ENCODE peak calls at places on chromosomes 4 and X, in ten cellular contexts. S is caudate nucleus; Z is body of pancreas; C is astrocyte; A is uterus; Y is stomach; K is left lung; M is CD8-positive, alpha-beta T cell; E is endothelial cell of umbilical vein; I is testis. L is an unnamed sample.

GRCh38 chrX:623599-624323 is 6.8 kb upstream of the SHOX start:
- DNase-seq in S (no peak), Z (no peak), C (no peak), A (no peak), Y (no peak), K (no peak), M (no peak), E (no peak), I (no peak), L (no peak)

GRCh38 chr4:143382539-143382938 is 45.9 kb downstream of the GAB1 start:
- DNase-seq in S (no peak), Z (no peak), C (peak), A (no peak), Y (no peak), K (no peak), M (no peak), E (peak), I (no peak), L (no peak)

GRCh38 chr4:171875291-171875690 is 62.1 kb downstream of the GALNTL6 start:
- DNase-seq in S (no peak), Z (no peak), C (no peak), A (no peak), Y (no peak), K (no peak), M (no peak), E (no peak), I (no peak), L (no peak)

GRCh38 chr4:127870688-127871087 is 10.0 kb upstream of the PLK4 start:
- DNase-seq in S (no peak), Z (no peak), C (peak), A (no peak), Y (no peak), K (no peak), M (no peak), E (peak), I (no peak), L (no peak)

GRCh38 chr4:83109480-83110221 is 4.9 kb downstream of the PLAC8 start:
- DNase-seq in S (no peak), Z (peak), C (no peak), A (no peak), Y (peak), K (peak), M (peak), E (peak), I (peak), L (no peak)

GRCh38 chr4:164937576-164938270 is 39.7 kb downstream of the TRIM61 start:
- DNase-seq in S (no peak), Z (peak), C (no peak), A (no peak), Y (no peak), K (no peak), M (no peak), E (no peak), I (peak), L (no peak)

GRCh38 chr4:70297581-70297980 is 37.2 kb upstream of the CABS1 start:
- DNase-seq in S (no peak), Z (no peak), C (no peak), A (no peak), Y (no peak), K (no peak), M (no peak), E (no peak), I (no peak), L (no peak)

GRCh38 chr4:80074651-80075050 is 1.6 kb upstream of the ANTXR2 start:
- DNase-seq in S (no peak), Z (no peak), C (no peak), A (no peak), Y (no peak), K (no peak), M (no peak), E (no peak), I (no peak), L (no peak)

GRCh38 chr4:173545440-173545839 is 15.4 kb upstream of the HAND2 start:
- DNase-seq in S (no peak), Z (no peak), C (no peak), A (no peak), Y (no peak), K (no peak), M (no peak), E (no peak), I (no peak), L (no peak)

GRCh38 chr4:182918791-182919302 is 1.7 kb upstream of the DCTD start:
- DNase-seq in S (no peak), Z (no peak), C (no peak), A (no peak), Y (no peak), K (no peak), M (no peak), E (no peak), I (no peak), L (no peak)

GRCh38 chr4:79331126-79331876 is 5.4 kb upstream of the NAA11 start:
- DNase-seq in S (no peak), Z (no peak), C (no peak), A (no peak), Y (no peak), K (no peak), M (no peak), E (no peak), I (no peak), L (no peak)

GRCh38 chrX:3326721-3327120 is 19.7 kb downstream of the MXRA5 start:
- DNase-seq in S (no peak), Z (no peak), C (no peak), A (no peak), Y (no peak), K (no peak), M (no peak), E (no peak), I (no peak), L (no peak)

GRCh38 chr4:171650543-171650942 is 162.7 kb upstream of the GALNTL6 start:
- DNase-seq in S (no peak), Z (no peak), C (no peak), A (no peak), Y (no peak), K (no peak), M (no peak), E (no peak), I (no peak), L (no peak)

GRCh38 chr4:118751634-118752293 is 66.6 kb downstream of the METTL14 start:
- DNase-seq in S (no peak), Z (no peak), C (peak), A (no peak), Y (no peak), K (no peak), M (no peak), E (no peak), I (no peak), L (no peak)

GRCh38 chr4:118753096-118753495 is 67.9 kb downstream of the METTL14 start:
- DNase-seq in S (no peak), Z (no peak), C (no peak), A (no peak), Y (no peak), K (no peak), M (no peak), E (no peak), I (no peak), L (no peak)

GRCh38 chr4:118752551-118752950 is 67.4 kb downstream of the METTL14 start:
- DNase-seq in S (no peak), Z (no peak), C (peak), A (no peak), Y (no peak), K (no peak), M (no peak), E (peak), I (no peak), L (no peak)

GRCh38 chr4:118746251-118746919 is 61.2 kb downstream of the METTL14 start:
- DNase-seq in S (no peak), Z (no peak), C (no peak), A (no peak), Y (no peak), K (no peak), M (no peak), E (no peak), I (peak), L (no peak)

GRCh38 chr4:118749347-118749988 is 64.3 kb downstream of the METTL14 start:
- DNase-seq in S (no peak), Z (no peak), C (no peak), A (no peak), Y (no peak), K (no peak), M (no peak), E (no peak), I (peak), L (no peak)
- H3K27ac ChIP-seq in S (no peak), Z (no peak), C (no peak), A (peak), Y (peak), K (no peak), M (no peak), E (no peak), I (peak), L (peak)

DNA sequence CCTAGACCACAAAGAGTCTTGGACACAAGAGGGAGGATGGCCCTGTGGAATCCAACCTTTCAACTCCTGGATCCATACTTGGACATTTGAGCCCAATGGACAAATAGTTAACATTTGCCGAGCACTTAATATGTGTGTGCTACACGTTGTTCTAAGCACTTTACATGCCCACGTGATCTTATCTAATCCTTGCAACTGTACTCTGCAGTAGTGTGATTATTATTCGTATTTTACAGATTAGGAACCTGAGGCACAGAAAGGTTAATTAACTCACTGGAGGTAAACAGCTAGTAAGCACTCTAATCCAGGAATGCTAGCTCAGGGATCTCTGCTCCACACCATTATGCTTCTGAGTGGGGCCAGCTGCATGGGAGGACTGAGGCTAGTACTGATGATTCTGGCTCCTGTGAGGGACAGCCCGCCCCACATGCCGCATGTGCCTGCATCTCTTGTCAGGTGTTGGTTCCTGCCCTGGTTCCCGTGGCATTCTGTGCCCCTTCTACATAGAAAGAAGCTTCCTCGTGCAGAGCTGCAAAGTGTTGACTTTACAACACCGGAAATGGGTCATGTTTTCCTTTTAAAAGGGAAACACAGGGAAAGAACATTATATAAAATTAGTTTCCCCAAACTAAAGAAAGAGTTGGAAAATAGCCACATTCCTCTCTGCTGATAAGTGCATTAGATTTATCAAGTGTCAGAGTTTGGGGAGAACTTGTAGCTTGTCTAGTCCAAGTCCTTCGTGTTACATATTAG is 34.8 kb downstream of the PLAC1 start:
- DNase-seq in S (no peak), Z (no peak), C (peak), A (no peak), Y (no peak), K (no peak), M (no peak), E (peak), I (no peak), L (no peak)
- H3K27ac ChIP-seq in S (no peak), Z (no peak), C (peak), A (no peak), Y (no peak), K (no peak), M (no peak), E (peak), I (no peak), L (no peak)

DNA sequence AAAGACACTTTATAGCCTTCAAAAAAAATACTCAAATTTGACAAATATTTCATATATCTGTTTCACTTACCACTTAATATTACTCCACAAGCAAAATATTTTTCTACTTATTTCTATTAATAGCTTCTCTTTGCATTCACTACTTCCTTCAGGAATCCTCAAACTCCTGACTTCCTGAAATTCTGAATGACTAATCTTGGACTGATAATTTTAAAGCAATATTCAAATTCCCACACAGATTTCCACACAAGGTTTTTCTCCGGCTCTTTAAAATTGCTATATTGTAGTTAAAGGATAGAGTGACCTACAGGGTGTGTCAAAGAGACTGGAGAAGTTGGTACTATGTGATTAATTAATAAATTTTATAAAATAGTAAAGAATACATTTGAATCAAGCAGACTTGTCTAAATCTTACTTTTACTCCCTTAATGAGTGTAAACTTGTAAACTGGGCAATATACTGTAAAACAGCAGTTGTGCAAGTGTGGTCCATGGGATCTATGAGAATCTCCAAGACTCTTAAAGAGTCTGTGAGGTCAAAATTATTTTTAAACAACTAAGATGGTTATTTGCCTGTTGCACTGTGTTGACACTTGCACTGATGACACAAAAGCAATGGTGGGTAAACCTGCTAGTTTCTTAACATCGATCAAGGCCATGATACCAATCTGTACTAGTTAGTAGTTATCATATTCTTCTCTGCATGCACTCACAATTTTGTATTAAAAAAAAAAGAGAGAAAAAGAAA is 44.5 kb downstream of the ANKRD17 start:
- DNase-seq in S (no peak), Z (no peak), C (peak), A (no peak), Y (no peak), K (no peak), M (no peak), E (peak), I (no peak), L (no peak)
- H3K27ac ChIP-seq in S (no peak), Z (no peak), C (peak), A (no peak), Y (no peak), K (no peak), M (no peak), E (peak), I (no peak), L (no peak)

DNA sequence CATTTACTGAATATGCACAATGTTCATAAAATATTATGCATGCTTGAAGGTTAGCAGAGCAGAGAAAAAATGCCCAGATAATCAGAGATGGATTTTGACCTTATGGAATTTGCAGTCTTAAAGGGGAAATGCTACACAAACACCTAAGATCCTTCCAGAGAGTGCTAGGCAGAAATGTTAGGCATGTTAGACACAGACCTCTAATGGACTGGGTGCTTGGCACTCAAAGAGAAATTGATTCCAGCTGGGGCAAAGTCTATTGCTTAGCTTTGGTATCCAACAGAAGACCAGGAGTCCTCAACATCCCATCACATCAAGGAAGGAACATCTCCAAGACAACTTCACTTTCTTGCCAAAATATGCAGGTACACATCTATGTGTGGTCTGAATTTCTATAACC is 32.1 kb upstream of the PPARGC1A start:
- DNase-seq in S (no peak), Z (no peak), C (no peak), A (no peak), Y (no peak), K (no peak), M (no peak), E (no peak), I (no peak), L (no peak)
- H3K27ac ChIP-seq in S (peak), Z (no peak), C (no peak), A (no peak), Y (no peak), K (no peak), M (no peak), E (no peak), I (no peak), L (no peak)

GRCh38 chr4:155659168-155659567 is 7.5 kb upstream of the GUCY1A1 start:
- DNase-seq in S (no peak), Z (no peak), C (no peak), A (no peak), Y (no peak), K (no peak), M (no peak), E (no peak), I (no peak), L (no peak)
- H3K27ac ChIP-seq in S (no peak), Z (no peak), C (no peak), A (peak), Y (no peak), K (no peak), M (no peak), E (no peak), I (no peak), L (no peak)

GRCh38 chr4:11111370-11111769 is 317.3 kb downstream of the HS3ST1 start:
- DNase-seq in S (no peak), Z (no peak), C (no peak), A (no peak), Y (no peak), K (no peak), M (no peak), E (no peak), I (no peak), L (no peak)

GRCh38 chr4:11106190-11106589 is 322.5 kb downstream of the HS3ST1 start:
- DNase-seq in S (no peak), Z (no peak), C (peak), A (no peak), Y (no peak), K (no peak), M (no peak), E (no peak), I (no peak), L (no peak)

GRCh38 chr4:11106769-11107168 is 321.9 kb downstream of the HS3ST1 start:
- DNase-seq in S (no peak), Z (no peak), C (no peak), A (no peak), Y (no peak), K (no peak), M (no peak), E (no peak), I (no peak), L (no peak)

GRCh38 chr4:11105715-11106114 is 323.0 kb downstream of the HS3ST1 start:
- DNase-seq in S (no peak), Z (no peak), C (no peak), A (no peak), Y (no peak), K (no peak), M (no peak), E (no peak), I (no peak), L (no peak)
- H3K27ac ChIP-seq in S (no peak), Z (no peak), C (no peak), A (no peak), Y (no peak), K (no peak), M (no peak), E (no peak), I (no peak), L (no peak)

GRCh38 chrX:107565005-107565404 is 63.3 kb upstream of the PRPS1 start:
- DNase-seq in S (no peak), Z (no peak), C (peak), A (no peak), Y (no peak), K (no peak), M (no peak), E (no peak), I (no peak), L (no peak)

GRCh38 chrX:107563851-107564250 is 64.5 kb upstream of the PRPS1 start:
- DNase-seq in S (no peak), Z (no peak), C (no peak), A (no peak), Y (no peak), K (no peak), M (no peak), E (no peak), I (no peak), L (no peak)

GRCh38 chrX:107559506-107559905 is 68.8 kb upstream of the PRPS1 start:
- DNase-seq in S (no peak), Z (no peak), C (no peak), A (no peak), Y (no peak), K (no peak), M (no peak), E (no peak), I (no peak), L (no peak)

GRCh38 chrX:107562482-107562881 is 65.8 kb upstream of the PRPS1 start:
- DNase-seq in S (no peak), Z (no peak), C (peak), A (no peak), Y (no peak), K (no peak), M (no peak), E (no peak), I (no peak), L (no peak)

GRCh38 chrX:107561468-107562215 is 66.7 kb upstream of the PRPS1 start:
- DNase-seq in S (no peak), Z (no peak), C (no peak), A (no peak), Y (no peak), K (no peak), M (no peak), E (no peak), I (no peak), L (no peak)
- H3K27ac ChIP-seq in S (no peak), Z (no peak), C (peak), A (no peak), Y (no peak), K (no peak), M (no peak), E (no peak), I (no peak), L (no peak)

L was measured in tibial artery.